ENCODE peak calls at places on chromosomes 16 and 17, in six cellular contexts. One of them, this sample, is unnamed.

GRCh38 chr17:74148901-74149596 is 54.4 kb upstream of the RPL38 start:
- DNase-seq in T47D: no peak
- DNase-seq in CD8-positive, alpha-beta memory T cell: no peak
- DNase-seq in HEK293T: no peak
- DNase-seq in T-helper 2 cell treated with Interferon-gamma antibody and Interleukin-4, amounts not matched to agents 5 μg/mL and 100 μg/mL, for 36 hours: no peak
- DNase-seq in GM20000: no peak
- DNase-seq in this sample: no peak

GRCh38 chr16:54936979-54937672 is 6.5 kb downstream of the IRX5 start:
- DNase-seq in T47D: peak; percentile 84
- DNase-seq in CD8-positive, alpha-beta memory T cell: no peak
- DNase-seq in HEK293T: no peak
- DNase-seq in T-helper 2 cell treated with Interferon-gamma antibody and Interleukin-4, amounts not matched to agents 5 μg/mL and 100 μg/mL, for 36 hours: no peak
- DNase-seq in GM20000: peak; percentile 52
- DNase-seq in this sample: peak; percentile 80

GRCh38 chr17:41360291-41360995 is 9.2 kb downstream of the KRT33B start:
- DNase-seq in T47D: no peak
- DNase-seq in CD8-positive, alpha-beta memory T cell: no peak
- DNase-seq in HEK293T: no peak
- DNase-seq in T-helper 2 cell treated with Interferon-gamma antibody and Interleukin-4, amounts not matched to agents 5 μg/mL and 100 μg/mL, for 36 hours: no peak
- DNase-seq in GM20000: no peak
- DNase-seq in this sample: peak; percentile 40

GRCh38 chr16:51553314-51553713 is 402.2 kb upstream of the SALL1 start:
- DNase-seq in T47D: no peak
- DNase-seq in CD8-positive, alpha-beta memory T cell: no peak
- DNase-seq in HEK293T: no peak
- DNase-seq in T-helper 2 cell treated with Interferon-gamma antibody and Interleukin-4, amounts not matched to agents 5 μg/mL and 100 μg/mL, for 36 hours: no peak
- DNase-seq in GM20000: no peak
- DNase-seq in this sample: no peak

GRCh38 chr16:89924925-89925307 is 1.8 kb downstream of the TUBB3 start:
- DNase-seq in T47D: no peak
- DNase-seq in CD8-positive, alpha-beta memory T cell: no peak
- DNase-seq in HEK293T: no peak
- DNase-seq in T-helper 2 cell treated with Interferon-gamma antibody and Interleukin-4, amounts not matched to agents 5 μg/mL and 100 μg/mL, for 36 hours: no peak
- DNase-seq in GM20000: no peak
- DNase-seq in this sample: no peak

GRCh38 chr16:2963611-2964415 is at the start of gene KREMEN2:
- DNase-seq in T47D: peak; percentile 94
- DNase-seq in CD8-positive, alpha-beta memory T cell: peak; percentile 55
- DNase-seq in HEK293T: peak; percentile 79
- DNase-seq in T-helper 2 cell treated with Interferon-gamma antibody and Interleukin-4, amounts not matched to agents 5 μg/mL and 100 μg/mL, for 36 hours: peak; percentile 40
- DNase-seq in GM20000: peak; percentile 75
- DNase-seq in this sample: peak; percentile 43

GRCh38 chr16:88770459-88771293 is 14.3 kb downstream of the PIEZO1 start:
- DNase-seq in T47D: peak; percentile 94
- DNase-seq in CD8-positive, alpha-beta memory T cell: no peak
- DNase-seq in HEK293T: peak; percentile 77
- DNase-seq in T-helper 2 cell treated with Interferon-gamma antibody and Interleukin-4, amounts not matched to agents 5 μg/mL and 100 μg/mL, for 36 hours: no peak
- DNase-seq in GM20000: peak; percentile 78
- DNase-seq in this sample: no peak

GRCh38 chr16:88382491-88383400 is at the start of gene ZNF469:
- DNase-seq in T47D: peak; percentile 29
- DNase-seq in CD8-positive, alpha-beta memory T cell: no peak
- DNase-seq in HEK293T: peak; percentile 62
- DNase-seq in T-helper 2 cell treated with Interferon-gamma antibody and Interleukin-4, amounts not matched to agents 5 μg/mL and 100 μg/mL, for 36 hours: no peak
- DNase-seq in GM20000: no peak
- DNase-seq in this sample: peak; percentile 90

GRCh38 chr16:15031179-15031578 is 24.7 kb downstream of the NTAN1 start:
- DNase-seq in T47D: no peak
- DNase-seq in CD8-positive, alpha-beta memory T cell: no peak
- DNase-seq in HEK293T: no peak
- DNase-seq in T-helper 2 cell treated with Interferon-gamma antibody and Interleukin-4, amounts not matched to agents 5 μg/mL and 100 μg/mL, for 36 hours: no peak
- DNase-seq in GM20000: no peak
- DNase-seq in this sample: no peak

GRCh38 chr17:80064696-80065095 is 28.3 kb downstream of the CCDC40 start:
- DNase-seq in T47D: no peak
- DNase-seq in CD8-positive, alpha-beta memory T cell: no peak
- DNase-seq in HEK293T: no peak
- DNase-seq in T-helper 2 cell treated with Interferon-gamma antibody and Interleukin-4, amounts not matched to agents 5 μg/mL and 100 μg/mL, for 36 hours: no peak
- DNase-seq in GM20000: no peak
- DNase-seq in this sample: no peak

GRCh38 chr17:80104321-80104955 is 3.1 kb downstream of the GAA start:
- DNase-seq in T47D: no peak
- DNase-seq in CD8-positive, alpha-beta memory T cell: no peak
- DNase-seq in HEK293T: no peak
- DNase-seq in T-helper 2 cell treated with Interferon-gamma antibody and Interleukin-4, amounts not matched to agents 5 μg/mL and 100 μg/mL, for 36 hours: no peak
- DNase-seq in GM20000: no peak
- DNase-seq in this sample: peak; percentile 33

GRCh38 chr16:87956771-87957279 is 5.6 kb downstream of the BANP start:
- DNase-seq in T47D: peak; percentile 35
- DNase-seq in CD8-positive, alpha-beta memory T cell: no peak
- DNase-seq in HEK293T: no peak
- DNase-seq in T-helper 2 cell treated with Interferon-gamma antibody and Interleukin-4, amounts not matched to agents 5 μg/mL and 100 μg/mL, for 36 hours: peak; percentile 43
- DNase-seq in GM20000: peak; percentile 65
- DNase-seq in this sample: no peak

GRCh38 chr16:82034981-82035612 is at the start of gene HSD17B2:
- DNase-seq in T47D: no peak
- DNase-seq in CD8-positive, alpha-beta memory T cell: no peak
- DNase-seq in HEK293T: no peak
- DNase-seq in T-helper 2 cell treated with Interferon-gamma antibody and Interleukin-4, amounts not matched to agents 5 μg/mL and 100 μg/mL, for 36 hours: no peak
- DNase-seq in GM20000: no peak
- DNase-seq in this sample: no peak

GRCh38 chr16:53995378-53995777 is 291.2 kb downstream of the IRX3 start:
- DNase-seq in T47D: no peak
- DNase-seq in CD8-positive, alpha-beta memory T cell: no peak
- DNase-seq in HEK293T: no peak
- DNase-seq in T-helper 2 cell treated with Interferon-gamma antibody and Interleukin-4, amounts not matched to agents 5 μg/mL and 100 μg/mL, for 36 hours: no peak
- DNase-seq in GM20000: no peak
- DNase-seq in this sample: no peak

GRCh38 chr17:73867056-73867455 is 222.8 kb upstream of the SDK2 start:
- DNase-seq in T47D: no peak
- DNase-seq in CD8-positive, alpha-beta memory T cell: no peak
- DNase-seq in HEK293T: no peak
- DNase-seq in T-helper 2 cell treated with Interferon-gamma antibody and Interleukin-4, amounts not matched to agents 5 μg/mL and 100 μg/mL, for 36 hours: no peak
- DNase-seq in GM20000: no peak
- DNase-seq in this sample: no peak

GRCh38 chr16:49532873-49533272 is 159.3 kb downstream of the C16orf78 start:
- DNase-seq in T47D: no peak
- DNase-seq in CD8-positive, alpha-beta memory T cell: no peak
- DNase-seq in HEK293T: no peak
- DNase-seq in T-helper 2 cell treated with Interferon-gamma antibody and Interleukin-4, amounts not matched to agents 5 μg/mL and 100 μg/mL, for 36 hours: no peak
- DNase-seq in GM20000: no peak
- DNase-seq in this sample: no peak

GRCh38 chr16:27432600-27432957 is 30.6 kb downstream of the IL21R start:
- DNase-seq in T47D: no peak
- DNase-seq in CD8-positive, alpha-beta memory T cell: no peak
- DNase-seq in HEK293T: peak; percentile 6
- DNase-seq in T-helper 2 cell treated with Interferon-gamma antibody and Interleukin-4, amounts not matched to agents 5 μg/mL and 100 μg/mL, for 36 hours: no peak
- DNase-seq in GM20000: no peak
- DNase-seq in this sample: peak; percentile 81

GRCh38 chr17:76893623-76894358 is 25.6 kb downstream of the MGAT5B start:
- DNase-seq in T47D: no peak
- DNase-seq in CD8-positive, alpha-beta memory T cell: no peak
- DNase-seq in HEK293T: no peak
- DNase-seq in T-helper 2 cell treated with Interferon-gamma antibody and Interleukin-4, amounts not matched to agents 5 μg/mL and 100 μg/mL, for 36 hours: no peak
- DNase-seq in GM20000: no peak
- DNase-seq in this sample: no peak

GRCh38 chr17:45040459-45040858 is 11.0 kb downstream of the DCAKD start:
- DNase-seq in T47D: peak; percentile 80
- DNase-seq in CD8-positive, alpha-beta memory T cell: no peak
- DNase-seq in HEK293T: no peak
- DNase-seq in T-helper 2 cell treated with Interferon-gamma antibody and Interleukin-4, amounts not matched to agents 5 μg/mL and 100 μg/mL, for 36 hours: no peak
- DNase-seq in GM20000: no peak
- DNase-seq in this sample: peak; percentile 31

GRCh38 chr17:74206332-74206818 is 2.9 kb downstream of the RPL38 start:
- DNase-seq in T47D: no peak
- DNase-seq in CD8-positive, alpha-beta memory T cell: no peak
- DNase-seq in HEK293T: no peak
- DNase-seq in T-helper 2 cell treated with Interferon-gamma antibody and Interleukin-4, amounts not matched to agents 5 μg/mL and 100 μg/mL, for 36 hours: no peak
- DNase-seq in GM20000: no peak
- DNase-seq in this sample: no peak

GRCh38 chr17:81591971-81592370 is 39.8 kb upstream of the FAAP100 start:
- DNase-seq in T47D: no peak
- DNase-seq in CD8-positive, alpha-beta memory T cell: no peak
- DNase-seq in HEK293T: no peak
- DNase-seq in T-helper 2 cell treated with Interferon-gamma antibody and Interleukin-4, amounts not matched to agents 5 μg/mL and 100 μg/mL, for 36 hours: no peak
- DNase-seq in GM20000: no peak
- DNase-seq in this sample: no peak

GRCh38 chr17:5419959-5420653 is at the start of gene RPAIN:
- DNase-seq in T47D: no peak
- DNase-seq in CD8-positive, alpha-beta memory T cell: peak; percentile 90
- DNase-seq in HEK293T: peak; percentile 85
- DNase-seq in T-helper 2 cell treated with Interferon-gamma antibody and Interleukin-4, amounts not matched to agents 5 μg/mL and 100 μg/mL, for 36 hours: peak; percentile 86
- DNase-seq in GM20000: peak; percentile 83
- DNase-seq in this sample: peak; percentile 82

GRCh38 chr17:75125984-75126383 is 5.6 kb downstream of the NT5C start:
- DNase-seq in T47D: peak; percentile 52
- DNase-seq in CD8-positive, alpha-beta memory T cell: no peak
- DNase-seq in HEK293T: no peak
- DNase-seq in T-helper 2 cell treated with Interferon-gamma antibody and Interleukin-4, amounts not matched to agents 5 μg/mL and 100 μg/mL, for 36 hours: no peak
- DNase-seq in GM20000: no peak
- DNase-seq in this sample: no peak

GRCh38 chr16:11757671-11758545 is 15.3 kb upstream of the TXNDC11 start:
- DNase-seq in T47D: peak; percentile 28
- DNase-seq in CD8-positive, alpha-beta memory T cell: no peak
- DNase-seq in HEK293T: peak; percentile 19
- DNase-seq in T-helper 2 cell treated with Interferon-gamma antibody and Interleukin-4, amounts not matched to agents 5 μg/mL and 100 μg/mL, for 36 hours: no peak
- DNase-seq in GM20000: no peak
- DNase-seq in this sample: no peak

GRCh38 chr17:55726440-55726839 is 3.8 kb upstream of the TMEM100 start:
- DNase-seq in T47D: peak; percentile 35
- DNase-seq in CD8-positive, alpha-beta memory T cell: no peak
- DNase-seq in HEK293T: no peak
- DNase-seq in T-helper 2 cell treated with Interferon-gamma antibody and Interleukin-4, amounts not matched to agents 5 μg/mL and 100 μg/mL, for 36 hours: no peak
- DNase-seq in GM20000: no peak
- DNase-seq in this sample: peak; percentile 84

GRCh38 chr16:53714080-53715050 is 10.4 kb downstream of the FTO start:
- DNase-seq in T47D: no peak
- DNase-seq in CD8-positive, alpha-beta memory T cell: no peak
- DNase-seq in HEK293T: peak; percentile 43
- DNase-seq in T-helper 2 cell treated with Interferon-gamma antibody and Interleukin-4, amounts not matched to agents 5 μg/mL and 100 μg/mL, for 36 hours: no peak
- DNase-seq in GM20000: no peak
- DNase-seq in this sample: peak; percentile 47

GRCh38 chr16:2470234-2470601 is 879 bp upstream of the NTN3 start:
- DNase-seq in T47D: no peak
- DNase-seq in CD8-positive, alpha-beta memory T cell: no peak
- DNase-seq in HEK293T: no peak
- DNase-seq in T-helper 2 cell treated with Interferon-gamma antibody and Interleukin-4, amounts not matched to agents 5 μg/mL and 100 μg/mL, for 36 hours: no peak
- DNase-seq in GM20000: no peak
- DNase-seq in this sample: no peak

GRCh38 chr17:55356440-55357328 is 65.0 kb downstream of the MMD start:
- DNase-seq in T47D: peak; percentile 87
- DNase-seq in CD8-positive, alpha-beta memory T cell: peak; percentile 70
- DNase-seq in HEK293T: peak; percentile 82
- DNase-seq in T-helper 2 cell treated with Interferon-gamma antibody and Interleukin-4, amounts not matched to agents 5 μg/mL and 100 μg/mL, for 36 hours: peak; percentile 56
- DNase-seq in GM20000: peak; percentile 72
- DNase-seq in this sample: peak; percentile 76

This sample was measured in AG20443.